ENCODE peak calls at places on chromosomes 6 and 20, in eight cellular contexts. One of them, this sample, is unnamed.

GRCh38 chr6:154891901-154892300 is 103.2 kb upstream of the TIAM2 start:
- DNase-seq in foreskin keratinocyte: no peak
- DNase-seq in stimulated activated CD8-positive, alpha-beta memory T cell treated with anti-CD3 and anti-CD28 coated beads, Interleukin-15, amount 100 ng/mL, for 1 hour: no peak
- DNase-seq in naive B cell: no peak
- DNase-seq in H4: no peak
- DNase-seq in naive thymus-derived CD4-positive, alpha-beta T cell: no peak
- DNase-seq in PC-3: no peak
- DNase-seq in NCI-H1694: no peak
- DNase-seq in this sample: no peak

GRCh38 chr6:121436966-121437756 is 1.7 kb downstream of the GJA1 start:
- DNase-seq in foreskin keratinocyte: peak
- DNase-seq in stimulated activated CD8-positive, alpha-beta memory T cell treated with anti-CD3 and anti-CD28 coated beads, Interleukin-15, amount 100 ng/mL, for 1 hour: no peak
- DNase-seq in naive B cell: no peak
- DNase-seq in H4: peak
- DNase-seq in naive thymus-derived CD4-positive, alpha-beta T cell: peak
- DNase-seq in PC-3: peak
- DNase-seq in NCI-H1694: no peak
- DNase-seq in this sample: peak

GRCh38 chr6:79586548-79586947 is 44.6 kb upstream of the SH3BGRL2 start:
- DNase-seq in foreskin keratinocyte: peak
- DNase-seq in stimulated activated CD8-positive, alpha-beta memory T cell treated with anti-CD3 and anti-CD28 coated beads, Interleukin-15, amount 100 ng/mL, for 1 hour: no peak
- DNase-seq in naive B cell: no peak
- DNase-seq in H4: no peak
- DNase-seq in naive thymus-derived CD4-positive, alpha-beta T cell: no peak
- DNase-seq in PC-3: peak
- DNase-seq in NCI-H1694: no peak
- DNase-seq in this sample: peak

GRCh38 chr6:157951828-157952227 is 29.8 kb upstream of the SYNJ2 start:
- DNase-seq in foreskin keratinocyte: no peak
- DNase-seq in stimulated activated CD8-positive, alpha-beta memory T cell treated with anti-CD3 and anti-CD28 coated beads, Interleukin-15, amount 100 ng/mL, for 1 hour: no peak
- DNase-seq in naive B cell: no peak
- DNase-seq in H4: no peak
- DNase-seq in naive thymus-derived CD4-positive, alpha-beta T cell: no peak
- DNase-seq in PC-3: no peak
- DNase-seq in NCI-H1694: no peak
- DNase-seq in this sample: no peak

GRCh38 chr6:110590821-110591351 is 114.5 kb upstream of the SLC22A16 start:
- DNase-seq in foreskin keratinocyte: no peak
- DNase-seq in stimulated activated CD8-positive, alpha-beta memory T cell treated with anti-CD3 and anti-CD28 coated beads, Interleukin-15, amount 100 ng/mL, for 1 hour: no peak
- DNase-seq in naive B cell: no peak
- DNase-seq in H4: no peak
- DNase-seq in naive thymus-derived CD4-positive, alpha-beta T cell: no peak
- DNase-seq in PC-3: no peak
- DNase-seq in NCI-H1694: no peak
- DNase-seq in this sample: no peak

GRCh38 chr6:154901856-154902552 is 93.1 kb upstream of the TIAM2 start:
- DNase-seq in foreskin keratinocyte: no peak
- DNase-seq in stimulated activated CD8-positive, alpha-beta memory T cell treated with anti-CD3 and anti-CD28 coated beads, Interleukin-15, amount 100 ng/mL, for 1 hour: no peak
- DNase-seq in naive B cell: no peak
- DNase-seq in H4: no peak
- DNase-seq in naive thymus-derived CD4-positive, alpha-beta T cell: no peak
- DNase-seq in PC-3: no peak
- DNase-seq in NCI-H1694: peak
- DNase-seq in this sample: no peak

GRCh38 chr6:136641166-136641565 is 90.9 kb upstream of the MAP7 start:
- DNase-seq in foreskin keratinocyte: no peak
- DNase-seq in stimulated activated CD8-positive, alpha-beta memory T cell treated with anti-CD3 and anti-CD28 coated beads, Interleukin-15, amount 100 ng/mL, for 1 hour: no peak
- DNase-seq in naive B cell: no peak
- DNase-seq in H4: no peak
- DNase-seq in naive thymus-derived CD4-positive, alpha-beta T cell: no peak
- DNase-seq in PC-3: no peak
- DNase-seq in NCI-H1694: no peak
- DNase-seq in this sample: peak

GRCh38 chr6:169332250-169332649 is 78.6 kb upstream of the THBS2 start:
- DNase-seq in foreskin keratinocyte: no peak
- DNase-seq in stimulated activated CD8-positive, alpha-beta memory T cell treated with anti-CD3 and anti-CD28 coated beads, Interleukin-15, amount 100 ng/mL, for 1 hour: no peak
- DNase-seq in naive B cell: no peak
- DNase-seq in H4: no peak
- DNase-seq in naive thymus-derived CD4-positive, alpha-beta T cell: no peak
- DNase-seq in PC-3: no peak
- DNase-seq in NCI-H1694: no peak
- DNase-seq in this sample: no peak

GRCh38 chr6:135604035-135604865 is 106.7 kb upstream of the AHI1 start:
- DNase-seq in foreskin keratinocyte: no peak
- DNase-seq in stimulated activated CD8-positive, alpha-beta memory T cell treated with anti-CD3 and anti-CD28 coated beads, Interleukin-15, amount 100 ng/mL, for 1 hour: no peak
- DNase-seq in naive B cell: no peak
- DNase-seq in H4: no peak
- DNase-seq in naive thymus-derived CD4-positive, alpha-beta T cell: no peak
- DNase-seq in PC-3: no peak
- DNase-seq in NCI-H1694: no peak
- DNase-seq in this sample: no peak

GRCh38 chr20:34562643-34563042 is 4.1 kb downstream of the MAP1LC3A start:
- DNase-seq in foreskin keratinocyte: no peak
- DNase-seq in stimulated activated CD8-positive, alpha-beta memory T cell treated with anti-CD3 and anti-CD28 coated beads, Interleukin-15, amount 100 ng/mL, for 1 hour: no peak
- DNase-seq in naive B cell: no peak
- DNase-seq in H4: no peak
- DNase-seq in naive thymus-derived CD4-positive, alpha-beta T cell: no peak
- DNase-seq in PC-3: peak
- DNase-seq in NCI-H1694: no peak
- DNase-seq in this sample: no peak

GRCh38 chr6:170269151-170269872 is 21.6 kb downstream of the DLL1 start:
- DNase-seq in foreskin keratinocyte: no peak
- DNase-seq in stimulated activated CD8-positive, alpha-beta memory T cell treated with anti-CD3 and anti-CD28 coated beads, Interleukin-15, amount 100 ng/mL, for 1 hour: no peak
- DNase-seq in naive B cell: no peak
- DNase-seq in H4: no peak
- DNase-seq in naive thymus-derived CD4-positive, alpha-beta T cell: no peak
- DNase-seq in PC-3: no peak
- DNase-seq in NCI-H1694: peak
- DNase-seq in this sample: no peak

GRCh38 chr6:25578538-25578937 is 73.5 kb upstream of the SCGN start:
- DNase-seq in foreskin keratinocyte: no peak
- DNase-seq in stimulated activated CD8-positive, alpha-beta memory T cell treated with anti-CD3 and anti-CD28 coated beads, Interleukin-15, amount 100 ng/mL, for 1 hour: no peak
- DNase-seq in naive B cell: no peak
- DNase-seq in H4: no peak
- DNase-seq in naive thymus-derived CD4-positive, alpha-beta T cell: no peak
- DNase-seq in PC-3: no peak
- DNase-seq in NCI-H1694: no peak
- DNase-seq in this sample: no peak

GRCh38 chr20:25077610-25078169 is 4.3 kb downstream of the VSX1 start:
- DNase-seq in foreskin keratinocyte: no peak
- DNase-seq in stimulated activated CD8-positive, alpha-beta memory T cell treated with anti-CD3 and anti-CD28 coated beads, Interleukin-15, amount 100 ng/mL, for 1 hour: no peak
- DNase-seq in naive B cell: no peak
- DNase-seq in H4: no peak
- DNase-seq in naive thymus-derived CD4-positive, alpha-beta T cell: no peak
- DNase-seq in PC-3: no peak
- DNase-seq in NCI-H1694: no peak
- DNase-seq in this sample: peak

GRCh38 chr6:64113703-64114102 is 478.1 kb downstream of the PHF3 start:
- DNase-seq in foreskin keratinocyte: no peak
- DNase-seq in stimulated activated CD8-positive, alpha-beta memory T cell treated with anti-CD3 and anti-CD28 coated beads, Interleukin-15, amount 100 ng/mL, for 1 hour: no peak
- DNase-seq in naive B cell: no peak
- DNase-seq in H4: no peak
- DNase-seq in naive thymus-derived CD4-positive, alpha-beta T cell: no peak
- DNase-seq in PC-3: no peak
- DNase-seq in NCI-H1694: no peak
- DNase-seq in this sample: no peak

GRCh38 chr6:18211338-18211737 is 53.0 kb downstream of the DEK start:
- DNase-seq in foreskin keratinocyte: no peak
- DNase-seq in stimulated activated CD8-positive, alpha-beta memory T cell treated with anti-CD3 and anti-CD28 coated beads, Interleukin-15, amount 100 ng/mL, for 1 hour: no peak
- DNase-seq in naive B cell: no peak
- DNase-seq in H4: no peak
- DNase-seq in naive thymus-derived CD4-positive, alpha-beta T cell: no peak
- DNase-seq in PC-3: no peak
- DNase-seq in NCI-H1694: no peak
- DNase-seq in this sample: no peak

GRCh38 chr20:33408716-33409654 is 7.7 kb upstream of the CDK5RAP1 start:
- DNase-seq in foreskin keratinocyte: no peak
- DNase-seq in stimulated activated CD8-positive, alpha-beta memory T cell treated with anti-CD3 and anti-CD28 coated beads, Interleukin-15, amount 100 ng/mL, for 1 hour: no peak
- DNase-seq in naive B cell: peak
- DNase-seq in H4: no peak
- DNase-seq in naive thymus-derived CD4-positive, alpha-beta T cell: no peak
- DNase-seq in PC-3: no peak
- DNase-seq in NCI-H1694: no peak
- DNase-seq in this sample: no peak

GRCh38 chr20:58109918-58110635 is 118.4 kb downstream of the ANKRD60 start:
- DNase-seq in foreskin keratinocyte: no peak
- DNase-seq in stimulated activated CD8-positive, alpha-beta memory T cell treated with anti-CD3 and anti-CD28 coated beads, Interleukin-15, amount 100 ng/mL, for 1 hour: no peak
- DNase-seq in naive B cell: no peak
- DNase-seq in H4: no peak
- DNase-seq in naive thymus-derived CD4-positive, alpha-beta T cell: no peak
- DNase-seq in PC-3: no peak
- DNase-seq in NCI-H1694: no peak
- DNase-seq in this sample: no peak

GRCh38 chr20:64196831-64197418 is 32.7 kb downstream of the MYT1 start:
- DNase-seq in foreskin keratinocyte: no peak
- DNase-seq in stimulated activated CD8-positive, alpha-beta memory T cell treated with anti-CD3 and anti-CD28 coated beads, Interleukin-15, amount 100 ng/mL, for 1 hour: no peak
- DNase-seq in naive B cell: no peak
- DNase-seq in H4: no peak
- DNase-seq in naive thymus-derived CD4-positive, alpha-beta T cell: no peak
- DNase-seq in PC-3: no peak
- DNase-seq in NCI-H1694: peak
- DNase-seq in this sample: no peak

GRCh38 chr6:37013516-37014491 is 8.3 kb downstream of the FGD2 start:
- DNase-seq in foreskin keratinocyte: no peak
- DNase-seq in stimulated activated CD8-positive, alpha-beta memory T cell treated with anti-CD3 and anti-CD28 coated beads, Interleukin-15, amount 100 ng/mL, for 1 hour: no peak
- DNase-seq in naive B cell: no peak
- DNase-seq in H4: no peak
- DNase-seq in naive thymus-derived CD4-positive, alpha-beta T cell: no peak
- DNase-seq in PC-3: no peak
- DNase-seq in NCI-H1694: no peak
- DNase-seq in this sample: no peak

GRCh38 chr6:71138416-71138815 is 150.2 kb upstream of the OGFRL1 start:
- DNase-seq in foreskin keratinocyte: peak
- DNase-seq in stimulated activated CD8-positive, alpha-beta memory T cell treated with anti-CD3 and anti-CD28 coated beads, Interleukin-15, amount 100 ng/mL, for 1 hour: no peak
- DNase-seq in naive B cell: no peak
- DNase-seq in H4: no peak
- DNase-seq in naive thymus-derived CD4-positive, alpha-beta T cell: no peak
- DNase-seq in PC-3: no peak
- DNase-seq in NCI-H1694: no peak
- DNase-seq in this sample: peak

GRCh38 chr6:70162972-70163371 is 139.9 kb downstream of the COL9A1 start:
- DNase-seq in foreskin keratinocyte: no peak
- DNase-seq in stimulated activated CD8-positive, alpha-beta memory T cell treated with anti-CD3 and anti-CD28 coated beads, Interleukin-15, amount 100 ng/mL, for 1 hour: no peak
- DNase-seq in naive B cell: no peak
- DNase-seq in H4: no peak
- DNase-seq in naive thymus-derived CD4-positive, alpha-beta T cell: no peak
- DNase-seq in PC-3: no peak
- DNase-seq in NCI-H1694: no peak
- DNase-seq in this sample: no peak

GRCh38 chr6:6516643-6517042 is 71.9 kb upstream of the LY86 start:
- DNase-seq in foreskin keratinocyte: no peak
- DNase-seq in stimulated activated CD8-positive, alpha-beta memory T cell treated with anti-CD3 and anti-CD28 coated beads, Interleukin-15, amount 100 ng/mL, for 1 hour: no peak
- DNase-seq in naive B cell: no peak
- DNase-seq in H4: no peak
- DNase-seq in naive thymus-derived CD4-positive, alpha-beta T cell: no peak
- DNase-seq in PC-3: no peak
- DNase-seq in NCI-H1694: no peak
- DNase-seq in this sample: no peak

GRCh38 chr20:56513096-56513806 is 11.3 kb upstream of the FAM209A start:
- DNase-seq in foreskin keratinocyte: no peak
- DNase-seq in stimulated activated CD8-positive, alpha-beta memory T cell treated with anti-CD3 and anti-CD28 coated beads, Interleukin-15, amount 100 ng/mL, for 1 hour: no peak
- DNase-seq in naive B cell: no peak
- DNase-seq in H4: no peak
- DNase-seq in naive thymus-derived CD4-positive, alpha-beta T cell: no peak
- DNase-seq in PC-3: no peak
- DNase-seq in NCI-H1694: no peak
- DNase-seq in this sample: peak

GRCh38 chr20:667351-668034 is 8.1 kb downstream of the SCRT2 start:
- DNase-seq in foreskin keratinocyte: peak
- DNase-seq in stimulated activated CD8-positive, alpha-beta memory T cell treated with anti-CD3 and anti-CD28 coated beads, Interleukin-15, amount 100 ng/mL, for 1 hour: peak
- DNase-seq in naive B cell: no peak
- DNase-seq in H4: peak
- DNase-seq in naive thymus-derived CD4-positive, alpha-beta T cell: no peak
- DNase-seq in PC-3: peak
- DNase-seq in NCI-H1694: no peak
- DNase-seq in this sample: peak

GRCh38 chr6:122476131-122476530 is 4.5 kb upstream of the SERINC1 start:
- DNase-seq in foreskin keratinocyte: no peak
- DNase-seq in stimulated activated CD8-positive, alpha-beta memory T cell treated with anti-CD3 and anti-CD28 coated beads, Interleukin-15, amount 100 ng/mL, for 1 hour: no peak
- DNase-seq in naive B cell: peak
- DNase-seq in H4: no peak
- DNase-seq in naive thymus-derived CD4-positive, alpha-beta T cell: peak
- DNase-seq in PC-3: peak
- DNase-seq in NCI-H1694: peak
- DNase-seq in this sample: peak

GRCh38 chr6:22558288-22558882 is 11.0 kb upstream of the HDGFL1 start:
- DNase-seq in foreskin keratinocyte: no peak
- DNase-seq in stimulated activated CD8-positive, alpha-beta memory T cell treated with anti-CD3 and anti-CD28 coated beads, Interleukin-15, amount 100 ng/mL, for 1 hour: no peak
- DNase-seq in naive B cell: no peak
- DNase-seq in H4: no peak
- DNase-seq in naive thymus-derived CD4-positive, alpha-beta T cell: no peak
- DNase-seq in PC-3: peak
- DNase-seq in NCI-H1694: no peak
- DNase-seq in this sample: peak

GRCh38 chr6:28585335-28585734 is 59.7 kb downstream of the GPX5 start:
- DNase-seq in foreskin keratinocyte: peak
- DNase-seq in stimulated activated CD8-positive, alpha-beta memory T cell treated with anti-CD3 and anti-CD28 coated beads, Interleukin-15, amount 100 ng/mL, for 1 hour: no peak
- DNase-seq in naive B cell: no peak
- DNase-seq in H4: peak
- DNase-seq in naive thymus-derived CD4-positive, alpha-beta T cell: no peak
- DNase-seq in PC-3: peak
- DNase-seq in NCI-H1694: no peak
- DNase-seq in this sample: peak

GRCh38 chr20:56952258-56952929 is 314.0 kb downstream of the BMP7 start:
- DNase-seq in foreskin keratinocyte: no peak
- DNase-seq in stimulated activated CD8-positive, alpha-beta memory T cell treated with anti-CD3 and anti-CD28 coated beads, Interleukin-15, amount 100 ng/mL, for 1 hour: no peak
- DNase-seq in naive B cell: no peak
- DNase-seq in H4: no peak
- DNase-seq in naive thymus-derived CD4-positive, alpha-beta T cell: no peak
- DNase-seq in PC-3: no peak
- DNase-seq in NCI-H1694: no peak
- DNase-seq in this sample: no peak

GRCh38 chr6:15990179-15990578 is 138.7 kb upstream of the MYLIP start:
- DNase-seq in foreskin keratinocyte: no peak
- DNase-seq in stimulated activated CD8-positive, alpha-beta memory T cell treated with anti-CD3 and anti-CD28 coated beads, Interleukin-15, amount 100 ng/mL, for 1 hour: no peak
- DNase-seq in naive B cell: no peak
- DNase-seq in H4: no peak
- DNase-seq in naive thymus-derived CD4-positive, alpha-beta T cell: no peak
- DNase-seq in PC-3: no peak
- DNase-seq in NCI-H1694: no peak
- DNase-seq in this sample: no peak

GRCh38 chr6:24145690-24146131 is 19.7 kb downstream of the NRSN1 start:
- DNase-seq in foreskin keratinocyte: no peak
- DNase-seq in stimulated activated CD8-positive, alpha-beta memory T cell treated with anti-CD3 and anti-CD28 coated beads, Interleukin-15, amount 100 ng/mL, for 1 hour: no peak
- DNase-seq in naive B cell: no peak
- DNase-seq in H4: no peak
- DNase-seq in naive thymus-derived CD4-positive, alpha-beta T cell: no peak
- DNase-seq in PC-3: no peak
- DNase-seq in NCI-H1694: no peak
- DNase-seq in this sample: no peak

GRCh38 chr6:90466191-90466940 is 120.5 kb downstream of the MAP3K7 start:
- DNase-seq in foreskin keratinocyte: peak
- DNase-seq in stimulated activated CD8-positive, alpha-beta memory T cell treated with anti-CD3 and anti-CD28 coated beads, Interleukin-15, amount 100 ng/mL, for 1 hour: no peak
- DNase-seq in naive B cell: no peak
- DNase-seq in H4: no peak
- DNase-seq in naive thymus-derived CD4-positive, alpha-beta T cell: no peak
- DNase-seq in PC-3: no peak
- DNase-seq in NCI-H1694: no peak
- DNase-seq in this sample: peak

GRCh38 chr6:4920914-4921410 is 82.9 kb downstream of the RPP40 start:
- DNase-seq in foreskin keratinocyte: peak
- DNase-seq in stimulated activated CD8-positive, alpha-beta memory T cell treated with anti-CD3 and anti-CD28 coated beads, Interleukin-15, amount 100 ng/mL, for 1 hour: no peak
- DNase-seq in naive B cell: no peak
- DNase-seq in H4: no peak
- DNase-seq in naive thymus-derived CD4-positive, alpha-beta T cell: no peak
- DNase-seq in PC-3: peak
- DNase-seq in NCI-H1694: no peak
- DNase-seq in this sample: no peak

GRCh38 chr20:17654649-17655285 is 27.3 kb downstream of the RRBP1 start:
- DNase-seq in foreskin keratinocyte: no peak
- DNase-seq in stimulated activated CD8-positive, alpha-beta memory T cell treated with anti-CD3 and anti-CD28 coated beads, Interleukin-15, amount 100 ng/mL, for 1 hour: no peak
- DNase-seq in naive B cell: no peak
- DNase-seq in H4: no peak
- DNase-seq in naive thymus-derived CD4-positive, alpha-beta T cell: no peak
- DNase-seq in PC-3: peak
- DNase-seq in NCI-H1694: no peak
- DNase-seq in this sample: peak